ENCODE peak calls at places on chromosomes 3 and 15, in eight cellular contexts. One of them, this sample, is unnamed. For H3K4me1, the result is how much of the 10 kb centered on the place peaks cover.

GRCh38 chr15:37995461-37996347 is 61.3 kb downstream of the TMCO5A start:
- DNase-seq in naive thymus-derived CD4-positive, alpha-beta T cell: no peak
- DNase-seq in Peyer's patch: no peak
- DNase-seq in ovary: no peak
- DNase-seq in right cardiac atrium: no peak
- DNase-seq in A549: peak
- DNase-seq in Karpas-422: peak
- DNase-seq in tibial nerve: peak
- DNase-seq in this sample: no peak

GRCh38 chr3:48428863-48429415 is 947 bp downstream of the PLXNB1 start:
- DNase-seq in A549: no peak
- DNase-seq in ovary: peak
- DNase-seq in Karpas-422: no peak
- DNase-seq in right cardiac atrium: peak
- DNase-seq in tibial nerve: peak
- DNase-seq in naive thymus-derived CD4-positive, alpha-beta T cell: no peak
- DNase-seq in Peyer's patch: no peak
- DNase-seq in this sample: peak

GRCh38 chr15:101799665-101800064 is 3.6 kb upstream of the OR4F6 start:
- DNase-seq in ovary: no peak
- DNase-seq in Karpas-422: no peak
- DNase-seq in naive thymus-derived CD4-positive, alpha-beta T cell: no peak
- DNase-seq in Peyer's patch: no peak
- DNase-seq in right cardiac atrium: no peak
- DNase-seq in tibial nerve: no peak
- DNase-seq in A549: no peak
- DNase-seq in this sample: no peak

GRCh38 chr3:188185717-188186236 is 31.8 kb downstream of the LPP start:
- DNase-seq in right cardiac atrium: no peak
- DNase-seq in Karpas-422: peak
- DNase-seq in Peyer's patch: no peak
- DNase-seq in tibial nerve: no peak
- DNase-seq in ovary: no peak
- DNase-seq in A549: no peak
- DNase-seq in naive thymus-derived CD4-positive, alpha-beta T cell: no peak
- DNase-seq in this sample: no peak

GRCh38 chr3:188286087-188286513 is 132.1 kb downstream of the LPP start:
- DNase-seq in naive thymus-derived CD4-positive, alpha-beta T cell: no peak
- DNase-seq in tibial nerve: peak
- DNase-seq in Karpas-422: no peak
- DNase-seq in Peyer's patch: no peak
- DNase-seq in A549: peak
- DNase-seq in ovary: no peak
- DNase-seq in right cardiac atrium: no peak
- DNase-seq in this sample: peak

GRCh38 chr15:39509941-39510845 is 70.7 kb upstream of the THBS1 start:
- DNase-seq in tibial nerve: no peak
- DNase-seq in ovary: no peak
- DNase-seq in right cardiac atrium: peak
- DNase-seq in Karpas-422: no peak
- DNase-seq in naive thymus-derived CD4-positive, alpha-beta T cell: no peak
- DNase-seq in A549: no peak
- DNase-seq in Peyer's patch: no peak
- DNase-seq in this sample: no peak

GRCh38 chr3:24493951-24494615 is 567 bp downstream of the THRB start:
- DNase-seq in A549: peak
- DNase-seq in right cardiac atrium: peak
- DNase-seq in naive thymus-derived CD4-positive, alpha-beta T cell: no peak
- DNase-seq in Karpas-422: no peak
- DNase-seq in ovary: peak
- DNase-seq in tibial nerve: peak
- DNase-seq in Peyer's patch: peak
- DNase-seq in this sample: peak

GRCh38 chr15:80436511-80437307 is 32.5 kb downstream of the ARNT2 start:
- DNase-seq in ovary: no peak
- DNase-seq in naive thymus-derived CD4-positive, alpha-beta T cell: no peak
- DNase-seq in right cardiac atrium: no peak
- DNase-seq in Peyer's patch: peak
- DNase-seq in A549: peak
- DNase-seq in tibial nerve: no peak
- DNase-seq in Karpas-422: no peak
- DNase-seq in this sample: no peak

GRCh38 chr3:178405456-178405970 is 130.7 kb upstream of the KCNMB2 start:
- DNase-seq in naive thymus-derived CD4-positive, alpha-beta T cell: no peak
- DNase-seq in Karpas-422: no peak
- DNase-seq in tibial nerve: no peak
- DNase-seq in right cardiac atrium: no peak
- DNase-seq in Peyer's patch: no peak
- DNase-seq in ovary: no peak
- DNase-seq in A549: no peak
- DNase-seq in this sample: no peak

GRCh38 chr15:75213768-75214221 is 12.1 kb downstream of the C15orf39 start:
- DNase-seq in A549: no peak
- DNase-seq in naive thymus-derived CD4-positive, alpha-beta T cell: no peak
- DNase-seq in Peyer's patch: no peak
- DNase-seq in tibial nerve: no peak
- DNase-seq in Karpas-422: no peak
- DNase-seq in ovary: no peak
- DNase-seq in right cardiac atrium: no peak
- DNase-seq in this sample: no peak

GRCh38 chr15:45139770-45140169 is 10.0 kb downstream of the DUOX1 start:
- DNase-seq in Karpas-422: no peak
- DNase-seq in right cardiac atrium: no peak
- DNase-seq in ovary: no peak
- DNase-seq in A549: no peak
- DNase-seq in naive thymus-derived CD4-positive, alpha-beta T cell: no peak
- DNase-seq in Peyer's patch: no peak
- DNase-seq in tibial nerve: no peak
- DNase-seq in this sample: no peak

GRCh38 chr3:125374501-125374995 is 577 bp downstream of the ZNF148 start:
- DNase-seq in tibial nerve: peak
- DNase-seq in naive thymus-derived CD4-positive, alpha-beta T cell: no peak
- DNase-seq in ovary: no peak
- DNase-seq in right cardiac atrium: peak
- DNase-seq in Karpas-422: peak
- DNase-seq in A549: peak
- DNase-seq in Peyer's patch: peak
- DNase-seq in this sample: no peak

GRCh38 chr3:50651875-50652529 is 22.7 kb upstream of the DOCK3 start:
- DNase-seq in right cardiac atrium: no peak
- DNase-seq in Peyer's patch: no peak
- DNase-seq in tibial nerve: no peak
- DNase-seq in ovary: no peak
- DNase-seq in Karpas-422: no peak
- DNase-seq in A549: no peak
- DNase-seq in naive thymus-derived CD4-positive, alpha-beta T cell: no peak
- DNase-seq in this sample: no peak

GRCh38 chr15:94021621-94022320 is 209.6 kb upstream of the MCTP2 start:
- DNase-seq in tibial nerve: no peak
- DNase-seq in Karpas-422: no peak
- DNase-seq in A549: no peak
- DNase-seq in Peyer's patch: no peak
- DNase-seq in ovary: no peak
- DNase-seq in right cardiac atrium: no peak
- DNase-seq in naive thymus-derived CD4-positive, alpha-beta T cell: no peak
- DNase-seq in this sample: peak
- H3K4me3 ChIP-seq in tibial nerve: no peak
- H3K4me3 ChIP-seq in Karpas-422: no peak
- H3K4me3 ChIP-seq in A549: no peak
- H3K4me3 ChIP-seq in Peyer's patch: no peak
- H3K4me3 ChIP-seq in ovary: no peak
- H3K4me3 ChIP-seq in right cardiac atrium: no peak
- H3K4me3 ChIP-seq in naive thymus-derived CD4-positive, alpha-beta T cell: no peak
- H3K4me3 ChIP-seq in this sample: no peak

GRCh38 chr3:197521277-197522182 is 34.2 kb downstream of the BDH1 start:
- DNase-seq in Karpas-422: no peak
- DNase-seq in right cardiac atrium: peak
- DNase-seq in Peyer's patch: no peak
- DNase-seq in ovary: no peak
- DNase-seq in tibial nerve: no peak
- DNase-seq in naive thymus-derived CD4-positive, alpha-beta T cell: no peak
- DNase-seq in A549: no peak
- DNase-seq in this sample: no peak

GRCh38 chr3:197516517-197516889 is 39.3 kb downstream of the BDH1 start:
- DNase-seq in Peyer's patch: no peak
- DNase-seq in right cardiac atrium: no peak
- DNase-seq in tibial nerve: no peak
- DNase-seq in ovary: no peak
- DNase-seq in Karpas-422: no peak
- DNase-seq in A549: peak
- DNase-seq in naive thymus-derived CD4-positive, alpha-beta T cell: no peak
- DNase-seq in this sample: no peak

GRCh38 chr3:197519801-197520211 is 36.0 kb downstream of the BDH1 start:
- DNase-seq in right cardiac atrium: peak
- DNase-seq in naive thymus-derived CD4-positive, alpha-beta T cell: no peak
- DNase-seq in Karpas-422: no peak
- DNase-seq in tibial nerve: no peak
- DNase-seq in ovary: no peak
- DNase-seq in A549: peak
- DNase-seq in Peyer's patch: no peak
- DNase-seq in this sample: no peak

GRCh38 chr3:197520311-197521276 is 35.2 kb downstream of the BDH1 start:
- DNase-seq in A549: peak
- DNase-seq in naive thymus-derived CD4-positive, alpha-beta T cell: no peak
- DNase-seq in right cardiac atrium: peak
- DNase-seq in Peyer's patch: no peak
- DNase-seq in ovary: no peak
- DNase-seq in Karpas-422: no peak
- DNase-seq in tibial nerve: no peak
- DNase-seq in this sample: no peak

DNA sequence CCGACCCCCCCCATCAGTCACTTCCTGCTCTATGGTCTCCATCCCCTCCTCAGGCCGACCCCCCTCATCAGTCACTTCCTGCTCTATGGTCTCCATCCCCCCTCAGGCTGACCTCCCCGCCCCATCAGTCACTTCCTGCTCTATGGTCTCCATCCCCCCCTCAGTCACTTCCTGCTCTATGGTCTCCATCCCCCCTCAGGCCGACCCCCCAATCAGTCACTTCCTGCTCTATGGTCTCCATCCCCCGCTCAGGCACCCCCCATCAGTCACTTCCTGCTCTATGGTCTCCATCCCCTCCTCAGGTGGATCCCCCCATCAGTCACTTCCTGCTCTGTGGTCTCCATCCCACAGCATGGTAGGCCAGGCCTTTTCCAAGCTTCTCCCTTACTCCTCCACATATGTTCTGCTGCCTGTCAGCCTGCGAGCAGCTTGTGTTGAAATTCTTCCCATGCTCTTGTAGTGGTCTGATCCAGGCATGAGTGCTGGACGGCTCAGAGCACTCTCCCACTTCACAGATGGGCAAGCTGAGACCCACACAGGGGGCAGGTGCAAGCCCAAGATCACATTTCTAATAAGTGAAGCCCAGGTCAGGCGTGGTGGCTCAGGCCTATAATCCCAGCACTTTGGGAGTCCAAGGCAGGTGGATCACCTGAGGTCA is 36.8 kb downstream of the BDH1 start:
- DNase-seq in naive thymus-derived CD4-positive, alpha-beta T cell: no peak
- DNase-seq in Karpas-422: peak
- DNase-seq in Peyer's patch: no peak
- DNase-seq in right cardiac atrium: peak
- DNase-seq in A549: no peak
- DNase-seq in tibial nerve: no peak
- DNase-seq in ovary: no peak
- DNase-seq in this sample: no peak
- H3K4me1 ChIP-seq in naive thymus-derived CD4-positive, alpha-beta T cell: under half
- H3K4me1 ChIP-seq in Karpas-422: under half
- H3K4me1 ChIP-seq in Peyer's patch: under half
- H3K4me1 ChIP-seq in right cardiac atrium: under half
- H3K4me1 ChIP-seq in A549: half or more
- H3K4me1 ChIP-seq in tibial nerve: under half
- H3K4me1 ChIP-seq in ovary: under half
- H3K4me1 ChIP-seq in this sample: under half

DNA sequence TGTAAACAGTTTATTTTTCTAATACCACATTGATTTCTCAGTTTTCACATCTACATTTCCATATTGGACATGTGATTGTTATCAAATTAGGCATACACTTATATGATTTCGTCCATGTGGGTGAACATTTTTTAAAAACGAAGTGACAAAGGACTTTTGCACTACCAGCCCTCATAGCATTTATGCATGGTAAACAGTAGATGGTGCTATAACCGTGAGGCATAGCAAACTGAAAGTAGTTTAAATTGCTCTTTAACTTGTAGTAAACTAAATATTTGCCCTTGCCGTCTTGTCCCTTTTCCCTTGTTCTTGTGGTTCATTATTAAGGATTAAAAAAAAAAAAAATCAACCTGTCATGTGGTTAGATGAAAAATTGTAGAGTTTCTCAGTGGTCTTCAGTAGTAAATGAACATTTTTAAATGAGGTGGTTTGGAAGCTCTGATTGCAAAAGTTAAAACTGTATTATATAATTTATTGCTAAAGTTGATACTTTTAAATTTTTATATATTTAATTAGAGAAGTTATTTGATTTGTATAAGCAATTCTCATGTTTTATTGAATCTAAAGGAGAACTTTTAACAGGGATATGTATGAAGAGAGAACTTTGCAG is 24.0 kb downstream of the STX19 start:
- DNase-seq in naive thymus-derived CD4-positive, alpha-beta T cell: peak
- DNase-seq in right cardiac atrium: no peak
- DNase-seq in Peyer's patch: no peak
- DNase-seq in A549: peak
- DNase-seq in tibial nerve: no peak
- DNase-seq in Karpas-422: peak
- DNase-seq in ovary: no peak
- DNase-seq in this sample: no peak
- H3K4me3 ChIP-seq in naive thymus-derived CD4-positive, alpha-beta T cell: no peak
- H3K4me3 ChIP-seq in right cardiac atrium: peak
- H3K4me3 ChIP-seq in Peyer's patch: no peak
- H3K4me3 ChIP-seq in A549: no peak
- H3K4me3 ChIP-seq in tibial nerve: peak
- H3K4me3 ChIP-seq in Karpas-422: no peak
- H3K4me3 ChIP-seq in ovary: peak
- H3K4me3 ChIP-seq in this sample: peak

DNA sequence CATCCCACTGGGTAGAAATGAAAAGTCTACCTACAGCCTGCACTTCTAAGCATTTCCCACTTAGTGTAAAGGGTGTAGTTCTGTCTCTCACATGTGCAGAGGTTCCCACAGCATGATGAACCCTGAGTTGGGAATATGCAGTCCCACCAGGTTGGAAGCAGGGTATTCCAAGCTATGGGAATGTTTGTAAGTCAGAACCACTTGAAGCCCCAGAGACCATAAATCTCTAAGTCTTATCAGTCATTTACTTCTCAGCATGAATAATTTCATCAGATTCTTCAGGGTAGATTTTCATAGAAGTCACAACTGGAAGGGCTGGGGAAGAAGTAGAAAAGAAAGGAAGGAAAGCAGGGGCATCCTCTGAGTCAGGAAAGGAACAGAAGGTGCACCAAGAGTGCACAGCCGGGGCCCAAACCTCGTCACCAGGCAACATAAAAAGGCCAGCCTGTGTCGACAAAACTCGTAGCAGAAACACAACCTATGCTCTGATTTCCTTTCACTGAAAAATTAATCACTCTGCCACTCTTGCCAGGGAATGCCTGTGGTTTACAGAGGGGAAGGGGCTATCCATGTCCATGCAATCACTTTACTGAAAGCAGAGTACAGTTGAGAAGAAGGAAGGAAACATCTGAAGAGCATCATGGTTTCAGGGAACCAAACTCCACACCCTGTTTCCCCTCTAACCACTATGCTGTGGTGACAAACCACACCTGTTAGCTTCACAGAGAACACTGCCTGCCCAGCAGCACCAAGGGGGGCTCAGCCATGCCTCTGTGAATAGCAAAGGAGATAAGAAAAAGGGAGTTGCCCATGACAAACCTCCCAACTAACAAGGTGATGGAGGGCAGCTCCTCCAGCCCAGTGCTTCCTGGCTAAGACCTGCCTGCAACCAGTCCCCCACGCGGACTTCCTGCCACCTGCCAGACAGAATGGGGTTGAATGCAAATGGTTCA is 40.5 kb downstream of the SH3BP5 start:
- DNase-seq in ovary: no peak
- DNase-seq in tibial nerve: no peak
- DNase-seq in Peyer's patch: peak
- DNase-seq in Karpas-422: no peak
- DNase-seq in A549: no peak
- DNase-seq in naive thymus-derived CD4-positive, alpha-beta T cell: peak
- DNase-seq in right cardiac atrium: no peak
- DNase-seq in this sample: peak
- H3K4me1 ChIP-seq in ovary: under half
- H3K4me1 ChIP-seq in tibial nerve: under half
- H3K4me1 ChIP-seq in Peyer's patch: under half
- H3K4me1 ChIP-seq in Karpas-422: under half
- H3K4me1 ChIP-seq in A549: under half
- H3K4me1 ChIP-seq in naive thymus-derived CD4-positive, alpha-beta T cell: half or more
- H3K4me1 ChIP-seq in right cardiac atrium: under half
- H3K4me1 ChIP-seq in this sample: under half